ENCODE peak calls at places on chromosomes 11 and 22, in five cellular contexts. Y is HL-60; K is CD8-positive, alpha-beta T cell; I is OCI-LY7; N is psoas muscle. W is an unnamed sample.

GRCh38 chr11:586376-587316 is 10.4 kb downstream of the PHRF1 start:
- DNase-seq in Y (no peak), K (no peak), I (no peak), N (no peak), W (no peak)

GRCh38 chr11:1845571-1846452 is 7.0 kb downstream of the TNNI2 start:
- DNase-seq in Y (no peak), K (peak; percentile 52), I (no peak), N (peak; percentile 25), W (no peak)

GRCh38 chr11:68843052-68843561 is 1.4 kb upstream of the CPT1A start:
- DNase-seq in Y (peak; percentile 48), K (peak; percentile 66), I (no peak), N (no peak), W (no peak)

GRCh38 chr11:102256251-102256650 is 61.0 kb upstream of the BIRC3 start:
- DNase-seq in Y (no peak), K (no peak), I (no peak), N (no peak), W (no peak)

GRCh38 chr11:36210529-36210928 is 78.7 kb downstream of the COMMD9 start:
- DNase-seq in Y (peak; percentile 65), K (no peak), I (no peak), N (no peak), W (no peak)

GRCh38 chr11:128496249-128496648 is 91.1 kb downstream of the ETS1 start:
- DNase-seq in Y (no peak), K (no peak), I (no peak), N (no peak), W (no peak)

GRCh38 chr11:75467311-75467710 is 34.3 kb upstream of the KLHL35 start:
- DNase-seq in Y (no peak), K (no peak), I (no peak), N (no peak), W (no peak)

GRCh38 chr11:12535321-12535720 is 138.9 kb upstream of the TEAD1 start:
- DNase-seq in Y (no peak), K (no peak), I (no peak), N (no peak), W (no peak)

GRCh38 chr11:125167292-125167953 is 2.9 kb downstream of the PKNOX2 start:
- DNase-seq in Y (no peak), K (no peak), I (no peak), N (no peak), W (no peak)

GRCh38 chr11:18527512-18527911 is 770 bp upstream of the TSG101 start:
- DNase-seq in Y (peak; percentile 12), K (no peak), I (peak; percentile 31), N (no peak), W (no peak)

GRCh38 chr11:117888140-117888561 is 11.7 kb upstream of the FXYD6 start:
- DNase-seq in Y (no peak), K (no peak), I (no peak), N (no peak), W (no peak)

GRCh38 chr11:60863550-60864521 is 3.5 kb upstream of the ZP1 start:
- DNase-seq in Y (no peak), K (no peak), I (no peak), N (no peak), W (no peak)

GRCh38 chr11:111762526-111762925 is 3.7 kb downstream of the PPP2R1B start:
- DNase-seq in Y (no peak), K (no peak), I (no peak), N (no peak), W (no peak)

GRCh38 chr11:117859061-117859460 is 17.4 kb downstream of the FXYD6 start:
- DNase-seq in Y (no peak), K (no peak), I (no peak), N (no peak), W (no peak)

GRCh38 chr11:60777572-60777971 is 7.6 kb upstream of the MS4A10 start:
- DNase-seq in Y (no peak), K (no peak), I (no peak), N (no peak), W (no peak)

GRCh38 chr11:3123761-3124733 is 41.1 kb downstream of the OSBPL5 start:
- DNase-seq in Y (peak; percentile 92), K (no peak), I (no peak), N (peak; percentile 92), W (peak; percentile 73)

GRCh38 chr11:112968988-112969714 is 7.9 kb downstream of the NCAM1 start:
- DNase-seq in Y (no peak), K (no peak), I (no peak), N (no peak), W (no peak)

GRCh38 chr22:41922940-41923594 is 3.5 kb downstream of the TNFRSF13C start:
- DNase-seq in Y (no peak), K (no peak), I (no peak), N (no peak), W (no peak)

GRCh38 chr11:61129608-61130523 is 27.6 kb downstream of the CD5 start:
- DNase-seq in Y (peak; percentile 90), K (peak; percentile 89), I (peak; percentile 89), N (peak; percentile 81), W (peak; percentile 87)

GRCh38 chr22:29715240-29715639 is 4.6 kb upstream of the CABP7 start:
- DNase-seq in Y (no peak), K (no peak), I (no peak), N (no peak), W (no peak)

GRCh38 chr11:65899356-65900124 is 648 bp downstream of the FOSL1 start:
- DNase-seq in Y (no peak), K (peak; percentile 61), I (peak; percentile 19), N (peak; percentile 82), W (peak; percentile 84)

GRCh38 chr22:17788023-17788330 is 13.7 kb upstream of the BID start:
- DNase-seq in Y (peak; percentile 65), K (no peak), I (no peak), N (no peak), W (no peak)

GRCh38 chr11:7548659-7549283 is 35.0 kb downstream of the PPFIBP2 start:
- DNase-seq in Y (peak; percentile 4), K (no peak), I (peak; percentile 53), N (no peak), W (no peak)

GRCh38 chr11:17208257-17208999 is 642 bp upstream of the PIK3C2A start:
- DNase-seq in Y (peak; percentile 33), K (peak; percentile 48), I (peak; percentile 83), N (no peak), W (peak; percentile 48)

GRCh38 chr11:116276051-116277044 is 496.4 kb downstream of the BUD13 start:
- DNase-seq in Y (peak; percentile 67), K (peak; percentile 54), I (peak; percentile 62), N (peak; percentile 72), W (peak; percentile 69)

GRCh38 chr11:72605958-72606357 is 68.3 kb downstream of the PDE2A start:
- DNase-seq in Y (no peak), K (no peak), I (no peak), N (no peak), W (no peak)

GRCh38 chr11:64173616-64174355 is 7.9 kb upstream of the MACROD1 start:
- DNase-seq in Y (no peak), K (no peak), I (no peak), N (no peak), W (no peak)

DNA sequence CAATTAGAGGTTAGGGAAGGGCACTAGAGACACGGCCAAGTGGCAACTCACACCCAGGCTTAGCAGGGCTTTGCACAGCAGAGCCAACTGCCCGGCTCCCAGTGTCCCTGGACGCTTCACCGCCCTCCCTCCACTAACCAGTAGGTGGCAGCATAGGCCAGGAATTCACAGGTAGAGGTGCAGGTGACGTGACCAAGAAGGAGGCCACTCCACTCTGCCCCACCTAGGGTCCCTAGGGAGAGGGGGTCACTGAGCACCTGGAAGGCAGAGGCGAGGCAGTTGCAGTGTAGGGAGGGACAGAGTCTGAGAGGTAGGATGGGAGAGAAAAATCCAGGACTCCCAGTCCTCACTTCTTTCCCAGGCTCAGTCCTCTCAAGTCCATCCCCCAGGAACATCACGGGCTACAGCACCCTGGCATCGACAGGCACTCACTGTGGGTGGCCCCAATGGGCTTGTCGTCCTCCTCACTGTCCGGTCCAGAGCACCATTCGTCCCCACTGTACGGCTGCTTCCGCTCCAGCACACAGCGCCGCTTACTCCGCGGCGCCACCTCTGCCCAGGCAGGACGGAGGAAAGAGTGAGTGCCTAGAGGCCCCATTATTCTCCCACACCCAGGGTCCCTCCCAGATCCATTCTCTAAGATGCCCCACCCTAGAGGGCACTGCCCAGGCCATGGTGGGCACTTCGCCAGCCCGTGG is 18.5 kb downstream of the BCL9L start:
- DNase-seq in Y (peak; percentile 84), K (peak; percentile 79), I (peak; percentile 87), N (peak; percentile 83), W (peak; percentile 83)
- TF ChIP-seq CTCF in Y (peak; percentile 94), K (peak; percentile 91), I (peak; percentile 96), N (peak; percentile 94), W (peak; percentile 93)

DNA sequence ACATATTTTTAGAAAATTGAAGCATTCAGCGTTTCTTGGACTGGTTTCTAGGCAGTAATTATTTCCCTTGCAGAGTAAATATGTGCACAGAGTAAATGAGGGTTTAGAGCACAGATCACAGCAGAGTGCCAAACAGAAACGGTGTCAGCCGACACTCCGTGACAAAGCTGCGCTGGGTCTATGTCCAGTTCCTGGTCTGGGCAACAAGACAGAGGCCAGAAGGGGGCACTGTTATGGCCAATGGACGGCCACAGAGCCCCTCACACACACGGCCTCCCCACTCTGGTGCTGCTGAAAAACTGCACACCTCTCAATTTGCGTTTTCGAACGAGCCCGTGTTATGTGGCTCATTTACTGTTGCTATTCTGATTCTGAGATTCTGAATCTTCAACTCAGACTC is 180.7 kb downstream of the MPPED1 start:
- DNase-seq in Y (no peak), K (no peak), I (no peak), N (no peak), W (no peak)
- TF ChIP-seq CTCF in Y (no peak), K (no peak), I (peak; percentile 22), N (no peak), W (no peak)

GRCh38 chr22:31440681-31441080 is 41.3 kb downstream of the DRG1 start:
- DNase-seq in Y (no peak), K (no peak), I (no peak), N (no peak), W (no peak)
- TF ChIP-seq CTCF in Y (no peak), K (no peak), I (no peak), N (no peak), W (no peak)

DNA sequence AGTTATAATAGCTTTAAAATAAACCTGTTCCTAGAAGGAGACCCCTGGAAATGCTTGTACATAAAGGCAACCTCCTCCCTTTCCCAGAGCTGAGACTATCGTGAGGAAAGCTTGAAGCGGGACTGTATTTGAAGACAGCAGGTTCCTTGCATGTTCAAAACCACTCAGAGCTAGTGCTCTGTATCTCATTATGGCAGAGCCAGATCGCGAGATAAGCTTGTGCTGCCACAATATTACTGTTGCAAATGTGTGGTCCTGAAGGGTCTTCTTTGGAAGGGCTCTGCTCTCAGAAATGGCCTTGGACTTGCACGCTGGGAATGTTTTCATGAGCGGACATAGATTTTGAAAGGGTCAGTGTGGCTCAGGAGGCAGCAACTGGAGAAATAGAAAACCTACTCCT is 168.2 kb downstream of the KIRREL3 start:
- DNase-seq in Y (no peak), K (no peak), I (no peak), N (no peak), W (no peak)
- TF ChIP-seq CTCF in Y (no peak), K (no peak), I (no peak), N (no peak), W (no peak)